ENCODE peak calls at places on chromosome 9, in four cellular contexts. B is HEK293T, O is HepG2, A is K562. Y is an unnamed sample.

GRCh38 chr9:97861148-97861475 is 8.1 kb downstream of the FOXE1 start:
- DNase-seq in O (no peak), A (no peak), B (no peak), Y (no peak)

GRCh38 chr9:78695521-78695920 is 398.6 kb downstream of the PSAT1 start:
- DNase-seq in B (no peak), A (no peak), O (no peak), Y (no peak)

GRCh38 chr9:127138444-127138843 is 16.0 kb upstream of the ANGPTL2 start:
- DNase-seq in B (no peak), A (no peak), O (no peak), Y (no peak)

GRCh38 chr9:38112010-38112409 is 43.0 kb upstream of the SHB start:
- DNase-seq in A (no peak), O (no peak), B (no peak), Y (no peak)

GRCh38 chr9:105694848-105695581 is 674 bp downstream of the TMEM38B start:
- DNase-seq in B (peak), A (peak), O (peak), Y (peak)

GRCh38 chr9:94945191-94946144 is 219.0 kb downstream of the AOPEP start:
- DNase-seq in B (no peak), O (no peak), A (peak), Y (no peak)

GRCh38 chr9:94222870-94223269 is 36.2 kb upstream of the ZNF169 start:
- DNase-seq in B (no peak), A (no peak), O (no peak), Y (no peak)

GRCh38 chr9:124082622-124083021 is 71.1 kb downstream of the LHX2 start:
- DNase-seq in A (no peak), B (no peak), O (peak), Y (no peak)

GRCh38 chr9:110869931-110870330 is 168.3 kb downstream of the LPAR1 start:
- DNase-seq in B (no peak), A (no peak), O (no peak), Y (no peak)

DNA sequence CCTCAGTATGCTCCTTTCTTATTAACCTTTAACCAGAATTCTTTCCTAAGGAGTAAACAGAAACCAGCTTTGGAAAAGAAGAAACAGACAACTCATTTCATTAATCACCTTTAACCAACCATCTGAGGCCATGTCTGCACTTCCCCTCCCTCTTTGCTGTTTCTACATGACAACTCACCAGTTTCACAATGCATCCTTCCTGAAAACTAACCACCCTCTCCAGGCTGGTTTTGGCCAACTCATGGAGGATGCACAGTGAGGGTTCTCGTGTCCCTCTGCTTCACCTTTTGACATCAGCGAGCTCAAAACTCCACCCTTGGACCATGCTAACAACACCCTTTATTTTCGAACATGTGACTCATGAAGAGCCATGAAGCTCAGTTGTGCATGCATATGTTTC is 244.1 kb downstream of the ELAVL2 start:
- DNase-seq in A (no peak), O (no peak), B (no peak), Y (no peak)
- TF ChIP-seq FOXK2 in A (no peak), O (no peak), B (no peak), Y (no peak)

DNA sequence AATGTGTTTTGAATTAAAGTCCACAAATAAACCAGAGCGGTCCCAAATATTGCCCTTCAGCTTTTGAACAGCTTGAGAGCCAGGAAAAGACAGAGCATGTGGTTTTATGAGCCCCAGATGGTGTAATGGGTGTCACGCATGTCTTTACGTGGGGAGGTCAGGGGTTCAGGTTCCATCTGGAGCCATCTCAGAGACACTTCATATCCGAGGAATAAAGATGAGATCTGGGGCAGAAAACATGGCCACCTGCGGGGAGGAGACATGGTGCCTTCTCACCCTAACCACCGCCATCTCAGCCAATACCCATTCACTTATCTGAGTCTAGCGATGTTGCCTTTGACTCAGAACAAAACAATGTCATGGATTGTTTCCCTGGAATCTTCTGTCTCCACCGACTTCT is 42.6 kb upstream of the ROR2 start:
- DNase-seq in O (no peak), A (no peak), B (no peak), Y (no peak)
- TF ChIP-seq FOXK2 in O (no peak), A (no peak), B (no peak), Y (no peak)

DNA sequence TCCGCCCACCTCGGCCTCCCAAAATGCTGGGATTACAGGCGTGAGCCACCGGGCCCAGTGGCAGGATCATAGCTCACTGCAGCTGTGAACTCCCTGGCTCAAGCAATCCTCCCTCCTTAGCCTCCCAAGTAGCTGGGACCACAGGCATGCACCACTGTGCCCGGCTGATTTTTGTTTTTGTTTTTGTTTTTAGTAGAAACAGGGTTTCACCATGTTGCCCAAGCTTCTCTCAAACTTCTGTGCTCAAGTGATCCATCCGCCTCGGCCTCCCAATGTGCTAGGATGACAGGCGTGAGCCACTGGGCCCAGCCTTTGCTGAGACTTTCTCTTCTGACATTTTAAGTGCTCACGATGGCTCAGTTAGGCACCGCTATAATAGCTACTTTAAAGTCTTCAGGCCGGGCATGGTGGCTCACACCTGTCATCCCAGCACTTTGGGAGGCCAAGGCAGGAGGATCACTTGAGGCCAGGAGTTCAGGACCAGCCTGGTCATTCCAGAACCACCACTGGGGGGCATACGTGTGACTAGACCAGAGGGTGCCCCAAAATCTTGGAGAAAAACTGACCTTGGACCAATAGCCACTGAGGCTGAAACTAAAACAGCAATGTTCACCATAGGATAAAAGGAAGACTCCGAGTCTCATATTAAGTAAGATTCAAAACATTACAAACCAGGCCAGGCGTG is 3.1 kb upstream of the ENTPD8 start:
- DNase-seq in O (no peak), B (no peak), A (no peak), Y (no peak)
- TF ChIP-seq FOXK2 in O (no peak), B (no peak), A (no peak), Y (no peak)

GRCh38 chr9:81080900-81081299 is 608.4 kb downstream of the TLE1 start:
- DNase-seq in O (no peak), A (no peak), B (no peak), Y (no peak)

GRCh38 chr9:81083821-81084512 is 605.4 kb downstream of the TLE1 start:
- DNase-seq in A (no peak), O (no peak), B (no peak), Y (no peak)

GRCh38 chr9:81080185-81080584 is 609.2 kb downstream of the TLE1 start:
- DNase-seq in A (no peak), O (no peak), B (no peak), Y (no peak)

GRCh38 chr9:81082251-81082650 is 607.1 kb downstream of the TLE1 start:
- DNase-seq in O (no peak), A (no peak), B (no peak), Y (no peak)

GRCh38 chr9:81083062-81083461 is 606.3 kb downstream of the TLE1 start:
- DNase-seq in A (no peak), B (peak), O (no peak), Y (no peak)
- TF ChIP-seq FOXK2 in A (no peak), B (no peak), O (no peak), Y (no peak)

GRCh38 chr9:107755267-107755666 is 265.7 kb upstream of the KLF4 start:
- DNase-seq in B (no peak), O (no peak), A (no peak), Y (no peak)
- TF ChIP-seq FOXK2 in B (no peak), O (no peak), A (no peak), Y (no peak)

GRCh38 chr9:87675466-87675865 is 50.5 kb upstream of the CTSL start:
- DNase-seq in O (no peak), B (no peak), A (no peak), Y (no peak)
- TF ChIP-seq FOXK2 in O (no peak), B (no peak), A (no peak), Y (no peak)

GRCh38 chr9:130463141-130463540 is 18.4 kb downstream of the ASS1 start:
- DNase-seq in A (no peak), B (no peak), O (no peak), Y (no peak)

GRCh38 chr9:130459941-130460340 is 15.2 kb downstream of the ASS1 start:
- DNase-seq in B (no peak), A (no peak), O (no peak), Y (no peak)

GRCh38 chr9:130462685-130463084 is 17.9 kb downstream of the ASS1 start:
- DNase-seq in A (no peak), O (no peak), B (no peak), Y (no peak)

GRCh38 chr9:130461731-130462130 is 17.0 kb downstream of the ASS1 start:
- DNase-seq in O (no peak), B (no peak), A (no peak), Y (no peak)

GRCh38 chr9:130461218-130461630 is 16.5 kb downstream of the ASS1 start:
- DNase-seq in A (peak), O (peak), B (peak), Y (no peak)
- TF ChIP-seq FOXK2 in A (no peak), O (no peak), B (no peak), Y (no peak)

GRCh38 chr9:1879501-1879900 is 135.6 kb upstream of the SMARCA2 start:
- DNase-seq in A (no peak), O (no peak), B (no peak), Y (peak)
- TF ChIP-seq FOXK2 in A (no peak), O (no peak), B (no peak), Y (no peak)

Y was measured in GM12878.